ENCODE peak calls at places on chromosome 6, in eight cellular contexts. M is fibroblast of the aortic adventitia; L is suprapubic skin; S is memory B cell; Z is HTR-8/SVneo; I is WTC11; D is stimulated activated CD4-positive, alpha-beta T cell treated with anti-CD3 and anti-CD28 coated beads, Interleukin-2, amount 100 ng/mL, for 48 hours; P is activated gamma-delta T cell treated with anti-CD3 and anti-CD28 coated beads, Interleukin-2, amount 50 U/mL, for 16 hours. N is an unnamed sample.

GRCh38 chr6:2948228-2949025 is 22.9 kb downstream of the SERPINB6 start:
- DNase-seq in M (no peak), L (peak), S (no peak), Z (no peak), I (no peak), D (no peak), P (no peak), N (no peak)

GRCh38 chr6:81792826-81793225 is 40.3 kb upstream of the TENT5A start:
- DNase-seq in M (no peak), L (no peak), S (no peak), Z (no peak), I (no peak), D (no peak), P (no peak), N (no peak)

GRCh38 chr6:69398729-69399128 is 398.1 kb downstream of the LMBRD1 start:
- DNase-seq in M (no peak), L (no peak), S (no peak), Z (no peak), I (no peak), D (no peak), P (no peak), N (no peak)

GRCh38 chr6:133891814-133892443 is 3.0 kb downstream of the TCF21 start:
- DNase-seq in M (peak), L (no peak), S (no peak), Z (no peak), I (no peak), D (no peak), P (no peak), N (no peak)

GRCh38 chr6:20789162-20789561 is 254.9 kb downstream of the CDKAL1 start:
- DNase-seq in M (peak), L (no peak), S (no peak), Z (no peak), I (no peak), D (no peak), P (no peak), N (no peak)

GRCh38 chr6:30152910-30153309 is 8.1 kb downstream of the TRIM10 start:
- DNase-seq in M (no peak), L (no peak), S (no peak), Z (no peak), I (no peak), D (no peak), P (no peak), N (no peak)

GRCh38 chr6:158567871-158568401 is 8.0 kb downstream of the TMEM181 start:
- DNase-seq in M (no peak), L (no peak), S (no peak), Z (no peak), I (no peak), D (no peak), P (no peak), N (no peak)

GRCh38 chr6:144149894-144150672 is at the start of gene STX11:
- DNase-seq in M (peak), L (peak), S (peak), Z (peak), I (peak), D (peak), P (peak), N (peak)

GRCh38 chr6:138222901-138223546 is 4.7 kb upstream of the PBOV1 start:
- DNase-seq in M (peak), L (no peak), S (no peak), Z (no peak), I (no peak), D (no peak), P (no peak), N (no peak)

GRCh38 chr6:33620158-33620583 is 951 bp upstream of the ITPR3 start:
- DNase-seq in M (no peak), L (no peak), S (no peak), Z (peak), I (no peak), D (peak), P (no peak), N (no peak)

GRCh38 chr6:75368151-75368779 is 83.7 kb upstream of the TMEM30A start:
- DNase-seq in M (peak), L (no peak), S (no peak), Z (peak), I (peak), D (no peak), P (no peak), N (no peak)

GRCh38 chr6:10316327-10316726 is 98.5 kb downstream of the TFAP2A start:
- DNase-seq in M (peak), L (no peak), S (no peak), Z (peak), I (no peak), D (no peak), P (no peak), N (peak)

GRCh38 chr6:100344321-100344720 is 120.4 kb downstream of the SIM1 start:
- DNase-seq in M (peak), L (no peak), S (no peak), Z (no peak), I (no peak), D (no peak), P (no peak), N (no peak)

GRCh38 chr6:13703496-13703895 is 8.1 kb downstream of the RANBP9 start:
- DNase-seq in M (no peak), L (no peak), S (no peak), Z (no peak), I (no peak), D (no peak), P (no peak), N (no peak)

GRCh38 chr6:168157272-168158007 is 78.4 kb upstream of the FRMD1 start:
- DNase-seq in M (peak), L (peak), S (no peak), Z (peak), I (no peak), D (no peak), P (no peak), N (no peak)

GRCh38 chr6:149435919-149436586 is 36.0 kb downstream of the SUMO4 start:
- DNase-seq in M (no peak), L (peak), S (no peak), Z (no peak), I (no peak), D (no peak), P (no peak), N (no peak)

GRCh38 chr6:56764081-56764566 is 121.4 kb upstream of the DST start:
- DNase-seq in M (peak), L (no peak), S (no peak), Z (no peak), I (no peak), D (no peak), P (no peak), N (no peak)

GRCh38 chr6:112330877-112331260 is 16.3 kb upstream of the RFPL4B start:
- DNase-seq in M (no peak), L (no peak), S (no peak), Z (no peak), I (no peak), D (no peak), P (no peak), N (no peak)

GRCh38 chr6:166939276-166939816 is 17.0 kb downstream of the RNASET2 start:
- DNase-seq in M (no peak), L (no peak), S (no peak), Z (no peak), I (no peak), D (no peak), P (no peak), N (no peak)

GRCh38 chr6:111663232-111663631 is 57.6 kb upstream of the TRAF3IP2 start:
- DNase-seq in M (no peak), L (no peak), S (no peak), Z (no peak), I (peak), D (no peak), P (no peak), N (no peak)

GRCh38 chr6:21887301-21888185 is 294.0 kb downstream of the SOX4 start:
- DNase-seq in M (peak), L (no peak), S (no peak), Z (no peak), I (no peak), D (no peak), P (no peak), N (no peak)

GRCh38 chr6:30490031-30490876 is 945 bp downstream of the HLA-E start:
- DNase-seq in M (peak), L (peak), S (peak), Z (peak), I (peak), D (peak), P (peak), N (peak)

GRCh38 chr6:21115111-21115510 is 478.4 kb upstream of the SOX4 start:
- DNase-seq in M (peak), L (no peak), S (no peak), Z (no peak), I (no peak), D (no peak), P (no peak), N (no peak)

GRCh38 chr6:79233611-79234149 is 802 bp downstream of the HMGN3 start:
- DNase-seq in M (peak), L (peak), S (peak), Z (peak), I (peak), D (peak), P (peak), N (peak)

GRCh38 chr6:154848580-154848979 is 115.4 kb downstream of the SCAF8 start:
- DNase-seq in M (peak), L (no peak), S (no peak), Z (no peak), I (no peak), D (no peak), P (no peak), N (no peak)

GRCh38 chr6:9620263-9620662 is 794.6 kb downstream of the TFAP2A start:
- DNase-seq in M (peak), L (no peak), S (no peak), Z (no peak), I (no peak), D (no peak), P (no peak), N (no peak)

GRCh38 chr6:36947570-36948351 is 6.8 kb upstream of the PI16 start:
- DNase-seq in M (no peak), L (peak), S (no peak), Z (no peak), I (peak), D (no peak), P (no peak), N (peak)

GRCh38 chr6:167858086-167858591 is 31.4 kb downstream of the AFDN start:
- DNase-seq in M (peak), L (no peak), S (no peak), Z (no peak), I (no peak), D (no peak), P (no peak), N (no peak)

GRCh38 chr6:6890400-6890858 is 217.3 kb upstream of the RREB1 start:
- DNase-seq in M (peak), L (no peak), S (no peak), Z (no peak), I (peak), D (no peak), P (no peak), N (no peak)

GRCh38 chr6:168319279-168320051 is at the start of gene DACT2:
- DNase-seq in M (no peak), L (no peak), S (no peak), Z (no peak), I (no peak), D (no peak), P (no peak), N (no peak)

GRCh38 chr6:31791324-31792089 is 4.0 kb downstream of the VARS1 start:
- DNase-seq in M (peak), L (no peak), S (no peak), Z (peak), I (peak), D (no peak), P (no peak), N (no peak)

GRCh38 chr6:72464791-72465691 is 156.8 kb upstream of the KCNQ5 start:
- DNase-seq in M (peak), L (no peak), S (no peak), Z (peak), I (no peak), D (no peak), P (no peak), N (no peak)

GRCh38 chr6:97765480-97765879 is 482.5 kb upstream of the MMS22L start:
- DNase-seq in M (peak), L (no peak), S (no peak), Z (no peak), I (no peak), D (no peak), P (no peak), N (no peak)

GRCh38 chr6:85977661-85978060 is 335.0 kb upstream of the SYNCRIP start:
- DNase-seq in M (no peak), L (no peak), S (no peak), Z (no peak), I (no peak), D (no peak), P (no peak), N (no peak)